ENCODE peak calls at places on chromosome X, in five cellular contexts. One of them, this sample, is unnamed.

GRCh38 chrX:115350696-115351408 is 61.3 kb downstream of the LUZP4 start:
- DNase-seq in colonic mucosa: no peak
- DNase-seq in osteoblast: no peak
- DNase-seq in adipocyte: peak; percentile 75
- DNase-seq in NCI-H524 treated with DMSO at 0.1 percent for 48 hours: no peak
- DNase-seq in this sample: no peak

GRCh38 chrX:134907302-134907701 is 83.5 kb upstream of the SMIM10 start:
- DNase-seq in colonic mucosa: no peak
- DNase-seq in osteoblast: no peak
- DNase-seq in adipocyte: no peak
- DNase-seq in NCI-H524 treated with DMSO at 0.1 percent for 48 hours: no peak
- DNase-seq in this sample: no peak

GRCh38 chrX:28847423-28847822 is 260.2 kb downstream of the IL1RAPL1 start:
- DNase-seq in colonic mucosa: no peak
- DNase-seq in osteoblast: no peak
- DNase-seq in adipocyte: peak; percentile 6
- DNase-seq in NCI-H524 treated with DMSO at 0.1 percent for 48 hours: no peak
- DNase-seq in this sample: no peak

GRCh38 chrX:31931225-31931624 is 859.4 kb upstream of the FTHL17 start:
- DNase-seq in colonic mucosa: no peak
- DNase-seq in osteoblast: peak; percentile 31
- DNase-seq in adipocyte: peak; percentile 0
- DNase-seq in NCI-H524 treated with DMSO at 0.1 percent for 48 hours: no peak
- DNase-seq in this sample: no peak

GRCh38 chrX:44054863-44055601 is 81.8 kb upstream of the NDP start:
- DNase-seq in colonic mucosa: no peak
- DNase-seq in osteoblast: no peak
- DNase-seq in adipocyte: no peak
- DNase-seq in NCI-H524 treated with DMSO at 0.1 percent for 48 hours: no peak
- DNase-seq in this sample: no peak

GRCh38 chrX:115592997-115593734 is 32.2 kb downstream of the PLS3 start:
- DNase-seq in colonic mucosa: no peak
- DNase-seq in osteoblast: no peak
- DNase-seq in adipocyte: no peak
- DNase-seq in NCI-H524 treated with DMSO at 0.1 percent for 48 hours: no peak
- DNase-seq in this sample: no peak

GRCh38 chrX:46965125-46965758 is 53.0 kb downstream of the JADE3 start:
- DNase-seq in colonic mucosa: no peak
- DNase-seq in osteoblast: peak; percentile 49
- DNase-seq in adipocyte: peak; percentile 58
- DNase-seq in NCI-H524 treated with DMSO at 0.1 percent for 48 hours: no peak
- DNase-seq in this sample: no peak

GRCh38 chrX:19579485-19579884 is 64.2 kb upstream of the MAP3K15 start:
- DNase-seq in colonic mucosa: no peak
- DNase-seq in osteoblast: no peak
- DNase-seq in adipocyte: peak; percentile 22
- DNase-seq in NCI-H524 treated with DMSO at 0.1 percent for 48 hours: no peak
- DNase-seq in this sample: no peak

GRCh38 chrX:124343016-124343415 is 3.3 kb upstream of the SH2D1A start:
- DNase-seq in colonic mucosa: no peak
- DNase-seq in osteoblast: no peak
- DNase-seq in adipocyte: no peak
- DNase-seq in NCI-H524 treated with DMSO at 0.1 percent for 48 hours: no peak
- DNase-seq in this sample: no peak

GRCh38 chrX:151680805-151681204 is 14.5 kb upstream of the PRRG3 start:
- DNase-seq in colonic mucosa: peak; percentile 53
- DNase-seq in osteoblast: no peak
- DNase-seq in adipocyte: peak; percentile 29
- DNase-seq in NCI-H524 treated with DMSO at 0.1 percent for 48 hours: no peak
- DNase-seq in this sample: no peak

GRCh38 chrX:49247916-49248811 is 12.9 kb downstream of the CCDC22 start:
- DNase-seq in colonic mucosa: no peak
- DNase-seq in osteoblast: peak; percentile 53
- DNase-seq in adipocyte: no peak
- DNase-seq in NCI-H524 treated with DMSO at 0.1 percent for 48 hours: no peak
- DNase-seq in this sample: no peak

GRCh38 chrX:154378799-154379568 is at the start of gene EMD:
- DNase-seq in colonic mucosa: peak; percentile 95
- DNase-seq in osteoblast: peak; percentile 98
- DNase-seq in adipocyte: peak; percentile 96
- DNase-seq in NCI-H524 treated with DMSO at 0.1 percent for 48 hours: peak; percentile 97
- DNase-seq in this sample: peak; percentile 98

GRCh38 chrX:24253030-24253429 is 60.8 kb downstream of the SUPT20HL2 start:
- DNase-seq in colonic mucosa: no peak
- DNase-seq in osteoblast: no peak
- DNase-seq in adipocyte: no peak
- DNase-seq in NCI-H524 treated with DMSO at 0.1 percent for 48 hours: no peak
- DNase-seq in this sample: no peak

GRCh38 chrX:131633285-131633917 is 89.5 kb downstream of the OR13H1 start:
- DNase-seq in colonic mucosa: peak; percentile 55
- DNase-seq in osteoblast: peak; percentile 72
- DNase-seq in adipocyte: peak; percentile 83
- DNase-seq in NCI-H524 treated with DMSO at 0.1 percent for 48 hours: no peak
- DNase-seq in this sample: peak; percentile 26

GRCh38 chrX:117808413-117808812 is 308.2 kb downstream of the KLHL13 start:
- DNase-seq in colonic mucosa: no peak
- DNase-seq in osteoblast: peak; percentile 39
- DNase-seq in adipocyte: no peak
- DNase-seq in NCI-H524 treated with DMSO at 0.1 percent for 48 hours: no peak
- DNase-seq in this sample: no peak

GRCh38 chrX:118761950-118762725 is 34.7 kb downstream of the IL13RA1 start:
- DNase-seq in colonic mucosa: no peak
- DNase-seq in osteoblast: no peak
- DNase-seq in adipocyte: no peak
- DNase-seq in NCI-H524 treated with DMSO at 0.1 percent for 48 hours: no peak
- DNase-seq in this sample: no peak

GRCh38 chrX:40530471-40530870 is 50.3 kb upstream of the ATP6AP2 start:
- DNase-seq in colonic mucosa: no peak
- DNase-seq in osteoblast: no peak
- DNase-seq in adipocyte: no peak
- DNase-seq in NCI-H524 treated with DMSO at 0.1 percent for 48 hours: no peak
- DNase-seq in this sample: no peak

This sample was measured in left colon.